ENCODE peak calls at places on chromosomes 16 and 17, in six cellular contexts. C is H9; K is lower leg skin; H is pulmonary artery endothelial cell; N is activated CD8-positive, alpha-beta T cell treated with anti-CD3 and anti-CD28 coated beads for 36 hours; J is mucosa of gallbladder. T is an unnamed sample.

GRCh38 chr17:32695864-32696263 is 181.1 kb downstream of the MYO1D start:
- DNase-seq in J (no peak), N (no peak), C (no peak), K (no peak), H (no peak), T (no peak)

GRCh38 chr17:48543854-48544355 is 1.0 kb downstream of the HOXB2 start:
- DNase-seq in H (no peak), N (peak), K (no peak), J (no peak), C (no peak), T (no peak)

GRCh38 chr17:63623786-63624185 is 1.6 kb downstream of the MAP3K3 start:
- DNase-seq in C (no peak), H (no peak), K (no peak), N (no peak), J (no peak), T (no peak)

GRCh38 chr16:53809088-53809951 is 105.4 kb downstream of the FTO start:
- DNase-seq in J (no peak), H (no peak), C (no peak), K (no peak), N (no peak), T (no peak)

GRCh38 chr17:4715071-4715749 is 4.8 kb downstream of the ARRB2 start:
- DNase-seq in K (no peak), J (no peak), H (no peak), C (no peak), N (peak), T (no peak)

GRCh38 chr17:67245694-67246397 is 850 bp upstream of the HELZ start:
- DNase-seq in N (peak), C (peak), H (no peak), J (no peak), K (no peak), T (peak)

GRCh38 chr17:60103957-60104356 is 25.2 kb upstream of the HEATR6 start:
- DNase-seq in C (no peak), J (no peak), N (no peak), H (no peak), K (peak), T (no peak)

GRCh38 chr16:86343733-86344585 is 166.4 kb upstream of the FOXF1 start:
- DNase-seq in N (no peak), J (no peak), H (peak), K (no peak), C (no peak), T (no peak)

GRCh38 chr17:4720787-4721186 is 10.4 kb downstream of the ARRB2 start:
- DNase-seq in H (no peak), K (no peak), C (no peak), N (no peak), J (no peak), T (no peak)

GRCh38 chr17:74457146-74457819 is 9.2 kb upstream of the CD300A start:
- DNase-seq in H (no peak), N (peak), K (peak), J (peak), C (peak), T (peak)

GRCh38 chr16:60414617-60415016 is 1621.6 kb downstream of the CDH8 start:
- DNase-seq in K (no peak), H (no peak), J (no peak), C (no peak), N (no peak), T (no peak)

GRCh38 chr17:45319239-45319703 is 2.5 kb upstream of the MAP3K14 start:
- DNase-seq in J (no peak), C (no peak), K (no peak), H (no peak), N (peak), T (no peak)

GRCh38 chr16:30533748-30534367 is 800 bp downstream of the ZNF747 start:
- DNase-seq in H (no peak), N (peak), K (no peak), J (no peak), C (no peak), T (no peak)

GRCh38 chr17:17119106-17119505 is 76.8 kb downstream of the MPRIP start:
- DNase-seq in K (no peak), N (no peak), C (no peak), J (no peak), H (no peak), T (no peak)

GRCh38 chr17:78595135-78595810 is 18.1 kb upstream of the DNAH17 start:
- DNase-seq in K (no peak), H (no peak), N (no peak), C (no peak), J (no peak), T (no peak)

GRCh38 chr17:47924785-47925676 is 16.3 kb upstream of the PNPO start:
- DNase-seq in J (no peak), N (no peak), K (no peak), H (no peak), C (no peak), T (no peak)

GRCh38 chr17:7823581-7824001 is 10.4 kb upstream of the KDM6B start:
- DNase-seq in C (peak), J (no peak), N (no peak), K (no peak), H (no peak), T (no peak)

GRCh38 chr17:49013311-49014205 is 16.4 kb downstream of the IGF2BP1 start:
- DNase-seq in K (no peak), N (no peak), C (peak), H (no peak), J (no peak), T (no peak)

GRCh38 chr17:79897243-79898063 is 58.2 kb upstream of the CBX4 start:
- DNase-seq in C (no peak), J (no peak), H (no peak), K (no peak), N (no peak), T (no peak)

GRCh38 chr16:13036600-13036999 is 135.2 kb downstream of the SHISA9 start:
- DNase-seq in K (no peak), C (peak), J (peak), H (no peak), N (peak), T (peak)

GRCh38 chr17:81336930-81337325 is 41.8 kb upstream of the SLC38A10 start:
- DNase-seq in N (no peak), K (no peak), H (no peak), C (peak), J (no peak), T (no peak)

GRCh38 chr17:19417611-19418010 is 6.6 kb downstream of the RNF112 start:
- DNase-seq in C (no peak), N (no peak), J (no peak), H (no peak), K (no peak), T (no peak)

T was measured in dermis microvascular lymphatic vessel endothelial cell.